ENCODE peak calls at places on chromosomes 12 and 14, in nine cellular contexts. G is mucosa of descending colon; N is posterior cingulate gyrus; M is NCI-H1436; U is AG10803; P is activated naive CD4-positive, alpha-beta T cell; J is GM03348; T is NCI-H2029; L is CD8-positive, alpha-beta memory T cell. C is an unnamed sample.

GRCh38 chr12:50848963-50849362 is 6.2 kb downstream of the TMPRSS12 start:
- DNase-seq in U (no peak), N (no peak), L (no peak), T (no peak), M (no peak), P (no peak), G (no peak), J (no peak), C (no peak)

GRCh38 chr14:20998674-20999366 is at the start of gene SLC39A2:
- DNase-seq in T (no peak), J (peak), U (peak), N (no peak), L (no peak), P (no peak), G (peak), M (no peak), C (no peak)

GRCh38 chr12:30779578-30779977 is 24.8 kb upstream of the CAPRIN2 start:
- DNase-seq in G (no peak), N (no peak), P (no peak), L (no peak), U (no peak), M (no peak), T (no peak), J (no peak), C (no peak)

GRCh38 chr14:22824711-22825359 is 4.9 kb upstream of the MRPL52 start:
- DNase-seq in G (no peak), N (no peak), J (peak), T (peak), U (peak), L (no peak), P (no peak), M (no peak), C (no peak)

GRCh38 chr14:102215071-102215470 is 75.4 kb downstream of the WDR20 start:
- DNase-seq in P (no peak), G (no peak), J (peak), L (no peak), N (no peak), T (no peak), M (no peak), U (peak), C (peak)

GRCh38 chr12:99920561-99920960 is 64.2 kb downstream of the ANKS1B start:
- DNase-seq in M (no peak), P (no peak), L (no peak), G (no peak), T (no peak), U (no peak), N (no peak), J (no peak), C (no peak)

GRCh38 chr12:132543298-132544172 is 53.6 kb downstream of the FBRSL1 start:
- DNase-seq in U (no peak), P (no peak), J (no peak), L (no peak), G (no peak), N (no peak), T (no peak), M (no peak), C (no peak)

GRCh38 chr12:121713257-121714155 is 954 bp downstream of the TMEM120B start:
- DNase-seq in N (no peak), U (no peak), J (peak), T (no peak), P (no peak), M (no peak), L (no peak), G (peak), C (peak)

GRCh38 chr14:73758392-73759182 is 44.4 kb upstream of the PNMA1 start:
- DNase-seq in N (no peak), P (peak), J (peak), G (peak), T (no peak), U (peak), M (peak), L (peak), C (peak)

GRCh38 chr14:85252011-85252410 is 277.9 kb upstream of the FLRT2 start:
- DNase-seq in U (peak), N (no peak), M (no peak), P (no peak), T (no peak), G (no peak), J (peak), L (no peak), C (no peak)

GRCh38 chr12:2172040-2172439 is 119.3 kb downstream of the CACNA1C start:
- DNase-seq in P (no peak), U (no peak), L (no peak), J (no peak), N (no peak), T (no peak), M (no peak), G (no peak), C (no peak)

GRCh38 chr14:105332352-105332874 is 17.9 kb downstream of the PACS2 start:
- DNase-seq in N (no peak), P (no peak), G (no peak), M (no peak), J (no peak), U (no peak), T (no peak), L (no peak), C (no peak)

GRCh38 chr14:68263563-68264350 is 444.2 kb downstream of the RAD51B start:
- DNase-seq in P (no peak), M (no peak), G (no peak), J (no peak), U (peak), N (no peak), L (no peak), T (no peak), C (no peak)

GRCh38 chr12:76920182-76921014 is 41.6 kb upstream of the CSRP2 start:
- DNase-seq in M (no peak), T (no peak), J (no peak), N (no peak), P (no peak), U (no peak), G (no peak), L (no peak), C (no peak)

GRCh38 chr12:94329366-94329765 is 130.3 kb downstream of the CEP83 start:
- DNase-seq in L (no peak), J (no peak), G (no peak), M (no peak), U (no peak), T (no peak), N (no peak), P (no peak), C (peak)

GRCh38 chr14:95818581-95818980 is 58.1 kb upstream of the TUNAR start:
- DNase-seq in G (no peak), L (no peak), M (no peak), J (no peak), T (no peak), P (no peak), U (no peak), N (no peak), C (no peak)

GRCh38 chr14:33908540-33909223 is 42.2 kb downstream of the EGLN3 start:
- DNase-seq in G (peak), P (no peak), J (no peak), U (no peak), M (no peak), L (no peak), T (peak), N (no peak), C (no peak)

GRCh38 chr12:131736807-131737484 is 26.1 kb downstream of the SFSWAP start:
- DNase-seq in P (no peak), M (no peak), L (no peak), U (peak), J (no peak), T (no peak), N (no peak), G (no peak), C (no peak)

GRCh38 chr12:109052097-109052414 is 320 bp upstream of the USP30 start:
- DNase-seq in G (no peak), M (no peak), P (no peak), J (no peak), L (no peak), N (no peak), U (no peak), T (no peak), C (no peak)

GRCh38 chr12:51374856-51375255 is 16.4 kb downstream of the GALNT6 start:
- DNase-seq in G (no peak), T (no peak), L (no peak), J (no peak), M (no peak), P (no peak), N (no peak), U (peak), C (no peak)

GRCh38 chr14:29028973-29029582 is 262.5 kb downstream of the FOXG1 start:
- DNase-seq in J (no peak), N (no peak), M (no peak), G (no peak), P (no peak), T (no peak), U (no peak), L (no peak), C (no peak)

GRCh38 chr14:26332966-26333365 is 264.9 kb downstream of the NOVA1 start:
- DNase-seq in U (peak), G (peak), M (no peak), J (peak), T (no peak), L (no peak), P (no peak), N (no peak), C (no peak)

GRCh38 chr12:118981285-118982201 is at the start of gene SRRM4:
- DNase-seq in P (no peak), U (no peak), T (peak), J (peak), G (peak), L (no peak), M (peak), N (peak), C (peak)

C was measured in Ammon's horn.